ENCODE peak calls at places on chromosomes 12 and 14, in four cellular contexts. One of them, this sample, is unnamed.

GRCh38 chr12:98758331-98758730 is 113.2 kb downstream of the APAF1 start:
- DNase-seq in spleen: no peak
- DNase-seq in T-helper 1 cell: no peak
- DNase-seq in stimulated activated CD8-positive, alpha-beta memory T cell treated with anti-CD3 and anti-CD28 coated beads, Interleukin-4, amount 100 ng/mL, for 48 hours: no peak
- DNase-seq in this sample: no peak

GRCh38 chr14:21245813-21246212 is 23.4 kb downstream of the HNRNPC start:
- DNase-seq in spleen: no peak
- DNase-seq in T-helper 1 cell: no peak
- DNase-seq in stimulated activated CD8-positive, alpha-beta memory T cell treated with anti-CD3 and anti-CD28 coated beads, Interleukin-4, amount 100 ng/mL, for 48 hours: no peak
- DNase-seq in this sample: no peak

GRCh38 chr14:33711761-33712160 is 239.1 kb downstream of the EGLN3 start:
- DNase-seq in spleen: no peak
- DNase-seq in T-helper 1 cell: no peak
- DNase-seq in stimulated activated CD8-positive, alpha-beta memory T cell treated with anti-CD3 and anti-CD28 coated beads, Interleukin-4, amount 100 ng/mL, for 48 hours: no peak
- DNase-seq in this sample: no peak

GRCh38 chr14:77184396-77185092 is 2.9 kb downstream of the TMEM63C start:
- DNase-seq in spleen: no peak
- DNase-seq in T-helper 1 cell: no peak
- DNase-seq in stimulated activated CD8-positive, alpha-beta memory T cell treated with anti-CD3 and anti-CD28 coated beads, Interleukin-4, amount 100 ng/mL, for 48 hours: no peak
- DNase-seq in this sample: no peak

GRCh38 chr14:92589213-92589852 is 75.8 kb downstream of the RIN3 start:
- DNase-seq in spleen: peak
- DNase-seq in T-helper 1 cell: no peak
- DNase-seq in stimulated activated CD8-positive, alpha-beta memory T cell treated with anti-CD3 and anti-CD28 coated beads, Interleukin-4, amount 100 ng/mL, for 48 hours: no peak
- DNase-seq in this sample: no peak

GRCh38 chr12:110656071-110656655 is 32.8 kb downstream of the HVCN1 start:
- DNase-seq in spleen: no peak
- DNase-seq in T-helper 1 cell: no peak
- DNase-seq in stimulated activated CD8-positive, alpha-beta memory T cell treated with anti-CD3 and anti-CD28 coated beads, Interleukin-4, amount 100 ng/mL, for 48 hours: no peak
- DNase-seq in this sample: no peak

GRCh38 chr12:29216266-29216665 is 67.2 kb downstream of the FAR2 start:
- DNase-seq in spleen: no peak
- DNase-seq in T-helper 1 cell: no peak
- DNase-seq in stimulated activated CD8-positive, alpha-beta memory T cell treated with anti-CD3 and anti-CD28 coated beads, Interleukin-4, amount 100 ng/mL, for 48 hours: no peak
- DNase-seq in this sample: no peak

GRCh38 chr14:73787760-73788508 is 63.7 kb upstream of the PTGR2 start:
- DNase-seq in spleen: peak
- DNase-seq in T-helper 1 cell: no peak
- DNase-seq in stimulated activated CD8-positive, alpha-beta memory T cell treated with anti-CD3 and anti-CD28 coated beads, Interleukin-4, amount 100 ng/mL, for 48 hours: peak
- DNase-seq in this sample: no peak

GRCh38 chr12:79360269-79360668 is 330.5 kb downstream of the PAWR start:
- DNase-seq in spleen: no peak
- DNase-seq in T-helper 1 cell: no peak
- DNase-seq in stimulated activated CD8-positive, alpha-beta memory T cell treated with anti-CD3 and anti-CD28 coated beads, Interleukin-4, amount 100 ng/mL, for 48 hours: no peak
- DNase-seq in this sample: no peak

GRCh38 chr12:13350946-13351345 is 154.4 kb downstream of the EMP1 start:
- DNase-seq in spleen: no peak
- DNase-seq in T-helper 1 cell: no peak
- DNase-seq in stimulated activated CD8-positive, alpha-beta memory T cell treated with anti-CD3 and anti-CD28 coated beads, Interleukin-4, amount 100 ng/mL, for 48 hours: no peak
- DNase-seq in this sample: no peak

GRCh38 chr12:118747771-118748170 is 233.6 kb upstream of the SRRM4 start:
- DNase-seq in spleen: no peak
- DNase-seq in T-helper 1 cell: no peak
- DNase-seq in stimulated activated CD8-positive, alpha-beta memory T cell treated with anti-CD3 and anti-CD28 coated beads, Interleukin-4, amount 100 ng/mL, for 48 hours: no peak
- DNase-seq in this sample: no peak

GRCh38 chr12:7542813-7543212 is 39.2 kb upstream of the CD163 start:
- DNase-seq in spleen: no peak
- DNase-seq in T-helper 1 cell: no peak
- DNase-seq in stimulated activated CD8-positive, alpha-beta memory T cell treated with anti-CD3 and anti-CD28 coated beads, Interleukin-4, amount 100 ng/mL, for 48 hours: no peak
- DNase-seq in this sample: no peak

GRCh38 chr14:77111021-77111420 is 13.0 kb downstream of the CIPC start:
- DNase-seq in spleen: no peak
- DNase-seq in T-helper 1 cell: no peak
- DNase-seq in stimulated activated CD8-positive, alpha-beta memory T cell treated with anti-CD3 and anti-CD28 coated beads, Interleukin-4, amount 100 ng/mL, for 48 hours: no peak
- DNase-seq in this sample: no peak

GRCh38 chr12:86015026-86015425 is 140.9 kb downstream of the NTS start:
- DNase-seq in spleen: no peak
- DNase-seq in T-helper 1 cell: no peak
- DNase-seq in stimulated activated CD8-positive, alpha-beta memory T cell treated with anti-CD3 and anti-CD28 coated beads, Interleukin-4, amount 100 ng/mL, for 48 hours: no peak
- DNase-seq in this sample: no peak